ENCODE peak calls at places on chromosomes 16 and 17, in six cellular contexts. C, Z, R, V, I and F are unnamed samples.

GRCh38 chr17:80942360-80943345 is 49.0 kb upstream of the CHMP6 start:
- DNase-seq in C (peak; percentile 83), Z (peak; percentile 76), R (no peak), I (no peak), V (peak; percentile 64), F (peak; percentile 96)

GRCh38 chr16:47144559-47144877 is 773 bp upstream of the NETO2 start:
- DNase-seq in R (no peak), I (no peak), V (no peak), C (no peak), Z (no peak), F (no peak)

GRCh38 chr17:7238418-7239090 is 703 bp downstream of the PHF23 start:
- DNase-seq in I (no peak), V (no peak), C (no peak), R (peak; percentile 21), Z (no peak), F (no peak)

GRCh38 chr17:55273579-55274370 is 9.0 kb downstream of the HLF start:
- DNase-seq in R (no peak), V (peak; percentile 74), I (no peak), Z (peak; percentile 84), C (peak; percentile 83), F (no peak)

GRCh38 chr16:75541236-75541635 is 5.3 kb upstream of the CHST5 start:
- DNase-seq in R (no peak), V (no peak), Z (no peak), I (no peak), C (no peak), F (no peak)

GRCh38 chr16:65468121-65468520 is 346.3 kb upstream of the CDH11 start:
- DNase-seq in R (no peak), Z (no peak), C (no peak), V (no peak), I (no peak), F (no peak)

GRCh38 chr16:19781196-19781595 is 63.1 kb downstream of the IQCK start:
- DNase-seq in C (no peak), Z (no peak), R (no peak), I (no peak), V (no peak), F (peak; percentile 4)

GRCh38 chr17:35057332-35057915 is 6.1 kb downstream of the RFFL start:
- DNase-seq in Z (no peak), I (no peak), C (no peak), V (no peak), R (no peak), F (no peak)

GRCh38 chr17:13888043-13888442 is 181.3 kb upstream of the COX10 start:
- DNase-seq in C (no peak), Z (peak; percentile 36), I (no peak), R (no peak), V (no peak), F (no peak)

GRCh38 chr17:54172654-54173316 is 350.1 kb downstream of the KIF2B start:
- DNase-seq in R (no peak), C (no peak), V (no peak), Z (no peak), I (no peak), F (no peak)

GRCh38 chr16:88907768-88908167 is 41.3 kb upstream of the PABPN1L start:
- DNase-seq in R (no peak), C (no peak), Z (no peak), V (no peak), I (no peak), F (no peak)

GRCh38 chr17:67260051-67260987 is 15.3 kb upstream of the HELZ start:
- DNase-seq in R (no peak), C (no peak), Z (no peak), V (peak; percentile 22), I (no peak), F (peak; percentile 94)

GRCh38 chr17:27577124-27577761 is 53.7 kb upstream of the LGALS9 start:
- DNase-seq in C (no peak), I (no peak), V (peak; percentile 71), Z (no peak), R (peak; percentile 35), F (no peak)

GRCh38 chr17:66915204-66915611 is 49.3 kb upstream of the CACNG4 start:
- DNase-seq in Z (peak; percentile 52), I (no peak), R (no peak), V (no peak), C (no peak), F (no peak)

GRCh38 chr17:16915752-16916556 is 56.0 kb downstream of the TNFRSF13B start:
- DNase-seq in Z (peak; percentile 67), R (peak; percentile 17), I (peak; percentile 56), C (no peak), V (no peak), F (no peak)

GRCh38 chr17:35714988-35715387 is 16.5 kb upstream of the RASL10B start:
- DNase-seq in Z (no peak), C (no peak), V (no peak), R (no peak), I (no peak), F (no peak)

GRCh38 chr17:41797377-41797776 is 10.9 kb upstream of the JUP start:
- DNase-seq in R (no peak), I (no peak), Z (no peak), C (no peak), V (no peak), F (no peak)

GRCh38 chr17:65518256-65518655 is 43.2 kb downstream of the AXIN2 start:
- DNase-seq in C (no peak), R (no peak), V (no peak), I (no peak), Z (no peak), F (no peak)

GRCh38 chr16:30398660-30399434 is 3.6 kb downstream of the ZNF48 start:
- DNase-seq in I (no peak), V (no peak), Z (no peak), R (no peak), C (no peak), F (no peak)

GRCh38 chr16:77748426-77748825 is 26.1 kb downstream of the NUDT7 start:
- DNase-seq in R (no peak), I (no peak), Z (no peak), V (no peak), C (no peak), F (no peak)

GRCh38 chr16:1003551-1004347 is 22.2 kb downstream of the SOX8 start:
- DNase-seq in C (no peak), Z (no peak), R (peak; percentile 8), V (no peak), I (no peak), F (no peak)

GRCh38 chr17:30170415-30170987 is 53.9 kb downstream of the NSRP1 start:
- DNase-seq in Z (no peak), I (no peak), V (no peak), C (no peak), R (no peak), F (no peak)

GRCh38 chr16:8982816-8983215 is 19.1 kb upstream of the USP7 start:
- DNase-seq in I (no peak), Z (no peak), V (no peak), C (no peak), R (no peak), F (no peak)

GRCh38 chr17:2283302-2283701 is 20.3 kb downstream of the SMG6 start:
- DNase-seq in V (no peak), C (no peak), Z (no peak), R (no peak), I (no peak), F (no peak)

DNA sequence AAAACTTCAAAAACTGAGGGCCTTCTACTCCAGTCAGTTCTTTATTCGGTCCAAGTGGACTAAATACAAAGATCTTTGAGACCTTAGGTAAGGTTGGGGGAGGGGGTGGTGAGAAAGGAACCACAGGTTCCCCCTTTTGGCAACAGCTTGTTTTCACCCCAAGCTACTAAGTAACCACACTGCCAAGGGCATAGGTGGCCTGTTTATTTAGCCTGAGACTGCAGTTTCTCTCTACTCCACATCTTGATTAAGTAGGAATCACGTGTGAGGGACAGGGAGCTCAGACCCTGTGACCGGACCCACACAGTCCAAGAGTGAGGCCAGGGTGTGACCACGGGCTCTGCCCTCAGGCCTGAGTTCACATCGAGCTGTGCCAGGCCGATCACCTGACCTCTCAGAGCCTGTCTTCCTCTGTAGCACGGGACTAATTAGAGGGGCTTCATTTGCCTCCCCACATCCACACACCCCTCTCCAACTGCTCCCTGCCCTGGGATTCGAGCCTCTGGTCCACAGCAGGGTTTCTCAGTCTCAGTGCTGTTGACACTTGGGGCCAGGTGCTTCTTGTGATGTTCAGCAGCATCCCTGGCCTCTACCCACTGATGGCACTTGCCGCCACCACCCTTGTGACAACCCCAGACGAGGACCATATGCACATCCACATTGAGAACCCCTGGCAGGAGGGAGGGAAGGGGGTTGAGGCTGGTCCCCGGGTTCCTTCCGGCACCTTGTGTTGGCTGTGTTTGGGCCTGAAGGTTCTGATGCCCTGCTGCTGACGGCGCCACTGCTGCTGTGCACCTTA is 17.8 kb downstream of the ST6GALNAC2 start:
- DNase-seq in Z (peak; percentile 75), V (peak; percentile 59), C (no peak), R (no peak), I (no peak), F (no peak)
- TF ChIP-seq POLR2A in Z (no peak), V (no peak), C (no peak), R (no peak), I (peak; percentile 40), F (no peak)

DNA sequence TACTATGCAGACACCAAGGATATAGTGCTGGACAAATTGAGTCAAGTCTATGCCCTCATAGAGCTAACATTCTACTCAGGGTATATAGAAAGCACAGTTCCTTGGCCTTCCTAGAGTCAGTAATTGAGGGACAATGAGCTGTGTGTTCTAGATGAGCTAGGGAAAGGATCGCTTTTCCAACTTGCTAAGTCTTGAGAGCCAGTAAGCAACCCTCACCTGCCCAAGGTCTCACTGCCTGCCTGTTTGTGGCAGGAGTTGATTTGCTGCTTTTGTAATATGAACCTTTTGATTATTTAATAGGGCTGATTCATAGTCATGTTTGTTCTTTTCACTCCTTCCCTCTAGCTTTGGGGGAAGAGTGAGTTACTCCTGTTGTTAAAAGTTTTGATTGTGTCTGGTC is 6.5 kb downstream of the DDX42 start:
- DNase-seq in C (no peak), I (no peak), Z (peak; percentile 41), V (peak; percentile 58), R (peak; percentile 7), F (no peak)
- TF ChIP-seq POLR2A in C (peak; percentile 45), I (no peak), Z (no peak), V (no peak), R (no peak), F (no peak)

GRCh38 chr16:67579686-67580085 is 17.4 kb downstream of the CTCF start:
- DNase-seq in R (no peak), V (no peak), I (no peak), C (no peak), Z (no peak), F (no peak)
- TF ChIP-seq POLR2A in R (no peak), V (no peak), I (no peak), C (no peak), Z (no peak), F (no peak)

GRCh38 chr17:37844158-37844976 is 79.8 kb upstream of the TBC1D3K start:
- DNase-seq in R (peak; percentile 64), V (no peak), C (peak; percentile 39), Z (peak; percentile 58), I (no peak), F (peak; percentile 23)
- TF ChIP-seq POLR2A in R (no peak), V (no peak), C (no peak), Z (no peak), I (no peak), F (no peak)

GRCh38 chr16:13696017-13696416 is 223.9 kb upstream of the ERCC4 start:
- DNase-seq in Z (no peak), R (no peak), I (no peak), V (no peak), C (no peak), F (no peak)

GRCh38 chr16:13702614-13703013 is 217.3 kb upstream of the ERCC4 start:
- DNase-seq in R (no peak), C (no peak), I (no peak), V (no peak), Z (no peak), F (no peak)

GRCh38 chr16:13697013-13697412 is 222.9 kb upstream of the ERCC4 start:
- DNase-seq in C (no peak), R (no peak), I (no peak), Z (no peak), V (no peak), F (no peak)

GRCh38 chr16:13697568-13697967 is 222.4 kb upstream of the ERCC4 start:
- DNase-seq in V (no peak), R (no peak), C (no peak), Z (no peak), I (no peak), F (no peak)
- TF ChIP-seq POLR2A in V (no peak), R (no peak), C (no peak), Z (no peak), I (no peak), F (no peak)